ENCODE peak calls at places on chromosome 4, in six cellular contexts. One of them, this sample, is unnamed.

GRCh38 chr4:182015893-182016292 is 227.3 kb upstream of the TENM3 start:
- DNase-seq in endodermal cell: no peak
- DNase-seq in sciatic nerve: no peak
- DNase-seq in stimulated activated CD8-positive, alpha-beta memory T cell treated with anti-CD3 and anti-CD28 coated beads, Interleukin-15, amount 100 ng/mL, for 24 hours: no peak
- DNase-seq in activated naive CD4-positive, alpha-beta T cell treated with anti-CD3 and anti-CD28 coated beads for 36 hours: no peak
- DNase-seq in A549: no peak
- DNase-seq in this sample: no peak

GRCh38 chr4:71009796-71010588 is 16.5 kb downstream of the DCK start:
- DNase-seq in endodermal cell: no peak
- DNase-seq in sciatic nerve: no peak
- DNase-seq in stimulated activated CD8-positive, alpha-beta memory T cell treated with anti-CD3 and anti-CD28 coated beads, Interleukin-15, amount 100 ng/mL, for 24 hours: no peak
- DNase-seq in activated naive CD4-positive, alpha-beta T cell treated with anti-CD3 and anti-CD28 coated beads for 36 hours: no peak
- DNase-seq in A549: peak
- DNase-seq in this sample: no peak

GRCh38 chr4:166594326-166594946 is 639.9 kb downstream of the SPOCK3 start:
- DNase-seq in endodermal cell: peak
- DNase-seq in sciatic nerve: no peak
- DNase-seq in stimulated activated CD8-positive, alpha-beta memory T cell treated with anti-CD3 and anti-CD28 coated beads, Interleukin-15, amount 100 ng/mL, for 24 hours: no peak
- DNase-seq in activated naive CD4-positive, alpha-beta T cell treated with anti-CD3 and anti-CD28 coated beads for 36 hours: peak
- DNase-seq in A549: peak
- DNase-seq in this sample: peak

GRCh38 chr4:176879370-176880116 is 86.8 kb upstream of the VEGFC start:
- DNase-seq in endodermal cell: no peak
- DNase-seq in sciatic nerve: no peak
- DNase-seq in stimulated activated CD8-positive, alpha-beta memory T cell treated with anti-CD3 and anti-CD28 coated beads, Interleukin-15, amount 100 ng/mL, for 24 hours: no peak
- DNase-seq in activated naive CD4-positive, alpha-beta T cell treated with anti-CD3 and anti-CD28 coated beads for 36 hours: no peak
- DNase-seq in A549: no peak
- DNase-seq in this sample: no peak

GRCh38 chr4:141501395-141501794 is 135.0 kb upstream of the IL15 start:
- DNase-seq in endodermal cell: no peak
- DNase-seq in sciatic nerve: no peak
- DNase-seq in stimulated activated CD8-positive, alpha-beta memory T cell treated with anti-CD3 and anti-CD28 coated beads, Interleukin-15, amount 100 ng/mL, for 24 hours: no peak
- DNase-seq in activated naive CD4-positive, alpha-beta T cell treated with anti-CD3 and anti-CD28 coated beads for 36 hours: no peak
- DNase-seq in A549: no peak
- DNase-seq in this sample: no peak

GRCh38 chr4:1246111-1246881 is 2.6 kb downstream of the CTBP1 start:
- DNase-seq in endodermal cell: no peak
- DNase-seq in sciatic nerve: peak
- DNase-seq in stimulated activated CD8-positive, alpha-beta memory T cell treated with anti-CD3 and anti-CD28 coated beads, Interleukin-15, amount 100 ng/mL, for 24 hours: no peak
- DNase-seq in activated naive CD4-positive, alpha-beta T cell treated with anti-CD3 and anti-CD28 coated beads for 36 hours: peak
- DNase-seq in A549: no peak
- DNase-seq in this sample: peak

GRCh38 chr4:154984616-154985015 is 203.5 kb downstream of the RBM46 start:
- DNase-seq in endodermal cell: no peak
- DNase-seq in sciatic nerve: no peak
- DNase-seq in stimulated activated CD8-positive, alpha-beta memory T cell treated with anti-CD3 and anti-CD28 coated beads, Interleukin-15, amount 100 ng/mL, for 24 hours: no peak
- DNase-seq in activated naive CD4-positive, alpha-beta T cell treated with anti-CD3 and anti-CD28 coated beads for 36 hours: no peak
- DNase-seq in A549: no peak
- DNase-seq in this sample: no peak

GRCh38 chr4:109302366-109303140 is at the start of gene COL25A1:
- DNase-seq in endodermal cell: peak
- DNase-seq in sciatic nerve: peak
- DNase-seq in stimulated activated CD8-positive, alpha-beta memory T cell treated with anti-CD3 and anti-CD28 coated beads, Interleukin-15, amount 100 ng/mL, for 24 hours: no peak
- DNase-seq in activated naive CD4-positive, alpha-beta T cell treated with anti-CD3 and anti-CD28 coated beads for 36 hours: peak
- DNase-seq in A549: no peak
- DNase-seq in this sample: peak

GRCh38 chr4:124931050-124931449 is 218.5 kb upstream of the ANKRD50 start:
- DNase-seq in endodermal cell: no peak
- DNase-seq in sciatic nerve: no peak
- DNase-seq in stimulated activated CD8-positive, alpha-beta memory T cell treated with anti-CD3 and anti-CD28 coated beads, Interleukin-15, amount 100 ng/mL, for 24 hours: no peak
- DNase-seq in activated naive CD4-positive, alpha-beta T cell treated with anti-CD3 and anti-CD28 coated beads for 36 hours: no peak
- DNase-seq in A549: no peak
- DNase-seq in this sample: no peak

GRCh38 chr4:55906999-55907398 is 41.7 kb upstream of the CEP135 start:
- DNase-seq in endodermal cell: no peak
- DNase-seq in sciatic nerve: no peak
- DNase-seq in stimulated activated CD8-positive, alpha-beta memory T cell treated with anti-CD3 and anti-CD28 coated beads, Interleukin-15, amount 100 ng/mL, for 24 hours: no peak
- DNase-seq in activated naive CD4-positive, alpha-beta T cell treated with anti-CD3 and anti-CD28 coated beads for 36 hours: peak
- DNase-seq in A549: no peak
- DNase-seq in this sample: no peak

GRCh38 chr4:13615162-13615561 is 12.4 kb downstream of the BOD1L1 start:
- DNase-seq in endodermal cell: no peak
- DNase-seq in sciatic nerve: no peak
- DNase-seq in stimulated activated CD8-positive, alpha-beta memory T cell treated with anti-CD3 and anti-CD28 coated beads, Interleukin-15, amount 100 ng/mL, for 24 hours: no peak
- DNase-seq in activated naive CD4-positive, alpha-beta T cell treated with anti-CD3 and anti-CD28 coated beads for 36 hours: no peak
- DNase-seq in A549: no peak
- DNase-seq in this sample: no peak

GRCh38 chr4:76704133-76704881 is 193.6 kb downstream of the SOWAHB start:
- DNase-seq in endodermal cell: no peak
- DNase-seq in sciatic nerve: no peak
- DNase-seq in stimulated activated CD8-positive, alpha-beta memory T cell treated with anti-CD3 and anti-CD28 coated beads, Interleukin-15, amount 100 ng/mL, for 24 hours: no peak
- DNase-seq in activated naive CD4-positive, alpha-beta T cell treated with anti-CD3 and anti-CD28 coated beads for 36 hours: no peak
- DNase-seq in A549: no peak
- DNase-seq in this sample: peak

GRCh38 chr4:68490826-68491457 is 43.7 kb downstream of the TMPRSS11E start:
- DNase-seq in endodermal cell: no peak
- DNase-seq in sciatic nerve: peak
- DNase-seq in stimulated activated CD8-positive, alpha-beta memory T cell treated with anti-CD3 and anti-CD28 coated beads, Interleukin-15, amount 100 ng/mL, for 24 hours: no peak
- DNase-seq in activated naive CD4-positive, alpha-beta T cell treated with anti-CD3 and anti-CD28 coated beads for 36 hours: no peak
- DNase-seq in A549: no peak
- DNase-seq in this sample: no peak